ENCODE peak calls at places on chromosomes 3 and 15, in five cellular contexts. M is CD4-positive, CD25-positive, alpha-beta regulatory T cell; X is uterus; A is transverse colon; V is H1. W is an unnamed sample.

GRCh38 chr3:112776836-112777235 is 69.8 kb downstream of the CD200R1L start:
- DNase-seq in M (no peak), X (no peak), A (no peak), V (no peak), W (no peak)

GRCh38 chr3:127748754-127749327 is 73.5 kb downstream of the MGLL start:
- DNase-seq in M (no peak), X (no peak), A (no peak), V (no peak), W (peak; percentile 63)

GRCh38 chr15:78822514-78822913 is 11.2 kb upstream of the ADAMTS7 start:
- DNase-seq in M (no peak), X (no peak), A (no peak), V (no peak), W (no peak)

GRCh38 chr3:188380722-188381121 is 226.8 kb downstream of the LPP start:
- DNase-seq in M (no peak), X (no peak), A (no peak), V (no peak), W (no peak)

GRCh38 chr3:188635258-188636038 is 481.5 kb downstream of the LPP start:
- DNase-seq in M (no peak), X (no peak), A (no peak), V (no peak), W (no peak)

GRCh38 chr15:48777645-48778337 is 33.1 kb downstream of the CEP152 start:
- DNase-seq in M (no peak), X (no peak), A (no peak), V (no peak), W (no peak)

GRCh38 chr15:58684751-58685150 is 64.8 kb downstream of the ADAM10 start:
- DNase-seq in M (no peak), X (no peak), A (no peak), V (no peak), W (no peak)

GRCh38 chr3:197613187-197613586 is 57.4 kb upstream of the BDH1 start:
- DNase-seq in M (peak; percentile 77), X (no peak), A (no peak), V (no peak), W (no peak)

GRCh38 chr3:58198804-58199203 is 12.0 kb downstream of the DNASE1L3 start:
- DNase-seq in M (no peak), X (no peak), A (no peak), V (no peak), W (no peak)

GRCh38 chr3:79052054-79052681 is 715.6 kb downstream of the ROBO1 start:
- DNase-seq in M (no peak), X (no peak), A (no peak), V (peak; percentile 56), W (no peak)

GRCh38 chr15:49852756-49853155 is 231.9 kb downstream of the DTWD1 start:
- DNase-seq in M (no peak), X (no peak), A (no peak), V (no peak), W (no peak)

GRCh38 chr3:85862893-85863455 is 904.2 kb downstream of the CADM2 start:
- DNase-seq in M (no peak), X (no peak), A (no peak), V (no peak), W (no peak)

GRCh38 chr3:79392479-79392878 is 375.3 kb downstream of the ROBO1 start:
- DNase-seq in M (no peak), X (no peak), A (no peak), V (no peak), W (no peak)

GRCh38 chr15:41561777-41562145 is 2.7 kb downstream of the TYRO3 start:
- DNase-seq in M (no peak), X (peak; percentile 86), A (peak; percentile 24), V (peak; percentile 63), W (no peak)

GRCh38 chr3:193499152-193499551 is 55.5 kb downstream of the ATP13A4 start:
- DNase-seq in M (no peak), X (no peak), A (no peak), V (no peak), W (no peak)

GRCh38 chr3:120526011-120526870 is 69.9 kb upstream of the NDUFB4 start:
- DNase-seq in M (no peak), X (no peak), A (no peak), V (no peak), W (no peak)

GRCh38 chr3:76097588-76097975 is 312.2 kb upstream of the ZNF717 start:
- DNase-seq in M (no peak), X (no peak), A (no peak), V (no peak), W (no peak)

GRCh38 chr3:136334209-136334608 is 84.1 kb downstream of the PCCB start:
- DNase-seq in M (no peak), X (no peak), A (no peak), V (no peak), W (no peak)
- H3K36me3 ChIP-seq in M (peaks cover 41% of the 10 kb centered on the region), X (no peaks in the 10 kb centered on the region), A (peaks cover 5% of the 10 kb centered on the region), V (peaks cover 5% of the 10 kb centered on the region), W (peaks cover 45% of the 10 kb centered on the region)

GRCh38 chr3:139477710-139478640 is 1.7 kb upstream of the RBP2 start:
- DNase-seq in M (no peak), X (peak; percentile 26), A (peak; percentile 28), V (peak; percentile 26), W (no peak)

GRCh38 chr3:139482206-139482605 is 5.9 kb upstream of the RBP2 start:
- DNase-seq in M (no peak), X (no peak), A (no peak), V (no peak), W (no peak)

GRCh38 chr3:139481116-139481515 is 4.8 kb upstream of the RBP2 start:
- DNase-seq in M (no peak), X (no peak), A (no peak), V (no peak), W (no peak)

GRCh38 chr3:139476348-139476747 is at the start of gene RBP2:
- DNase-seq in M (no peak), X (no peak), A (no peak), V (no peak), W (no peak)

GRCh38 chr3:139480585-139480984 is 4.3 kb upstream of the RBP2 start:
- DNase-seq in M (no peak), X (no peak), A (no peak), V (peak; percentile 47), W (no peak)
- H3K36me3 ChIP-seq in M (no peaks in the 10 kb centered on the region), X (no peaks in the 10 kb centered on the region), A (no peaks in the 10 kb centered on the region), V (no peaks in the 10 kb centered on the region), W (no peaks in the 10 kb centered on the region)

GRCh38 chr3:130997291-130997690 is 29.3 kb downstream of the ASTE1 start:
- DNase-seq in M (no peak), X (no peak), A (no peak), V (no peak), W (no peak)
- H3K36me3 ChIP-seq in M (peaks cover 50% of the 10 kb centered on the region), X (peaks cover 3% of the 10 kb centered on the region), A (peaks cover 34% of the 10 kb centered on the region), V (peaks cover 12% of the 10 kb centered on the region), W (peaks cover 61% of the 10 kb centered on the region)

DNA sequence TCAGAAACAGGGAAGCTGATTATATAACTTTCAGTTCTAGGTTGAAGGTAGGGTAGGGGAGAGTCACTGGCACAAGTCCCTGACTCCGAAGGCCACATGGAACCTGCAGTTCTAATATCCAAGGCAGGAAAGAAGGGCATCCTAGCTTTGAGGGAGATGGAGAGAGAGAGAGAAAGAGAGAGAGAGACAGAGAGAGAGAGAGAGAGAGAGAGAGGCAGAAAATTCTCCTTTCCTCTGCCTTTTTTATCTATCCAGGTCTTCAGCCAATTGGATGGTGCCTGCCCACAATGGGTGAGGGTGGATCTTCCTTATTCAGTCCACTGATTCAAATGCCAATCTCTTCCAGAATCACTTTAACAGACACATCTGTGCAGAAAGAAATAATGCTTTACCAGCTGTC is 35.7 kb upstream of the TMEM45A start:
- DNase-seq in M (no peak), X (no peak), A (no peak), V (no peak), W (no peak)
- H3K36me3 ChIP-seq in M (no peaks in the 10 kb centered on the region), X (no peaks in the 10 kb centered on the region), A (no peaks in the 10 kb centered on the region), V (no peaks in the 10 kb centered on the region), W (no peaks in the 10 kb centered on the region)

DNA sequence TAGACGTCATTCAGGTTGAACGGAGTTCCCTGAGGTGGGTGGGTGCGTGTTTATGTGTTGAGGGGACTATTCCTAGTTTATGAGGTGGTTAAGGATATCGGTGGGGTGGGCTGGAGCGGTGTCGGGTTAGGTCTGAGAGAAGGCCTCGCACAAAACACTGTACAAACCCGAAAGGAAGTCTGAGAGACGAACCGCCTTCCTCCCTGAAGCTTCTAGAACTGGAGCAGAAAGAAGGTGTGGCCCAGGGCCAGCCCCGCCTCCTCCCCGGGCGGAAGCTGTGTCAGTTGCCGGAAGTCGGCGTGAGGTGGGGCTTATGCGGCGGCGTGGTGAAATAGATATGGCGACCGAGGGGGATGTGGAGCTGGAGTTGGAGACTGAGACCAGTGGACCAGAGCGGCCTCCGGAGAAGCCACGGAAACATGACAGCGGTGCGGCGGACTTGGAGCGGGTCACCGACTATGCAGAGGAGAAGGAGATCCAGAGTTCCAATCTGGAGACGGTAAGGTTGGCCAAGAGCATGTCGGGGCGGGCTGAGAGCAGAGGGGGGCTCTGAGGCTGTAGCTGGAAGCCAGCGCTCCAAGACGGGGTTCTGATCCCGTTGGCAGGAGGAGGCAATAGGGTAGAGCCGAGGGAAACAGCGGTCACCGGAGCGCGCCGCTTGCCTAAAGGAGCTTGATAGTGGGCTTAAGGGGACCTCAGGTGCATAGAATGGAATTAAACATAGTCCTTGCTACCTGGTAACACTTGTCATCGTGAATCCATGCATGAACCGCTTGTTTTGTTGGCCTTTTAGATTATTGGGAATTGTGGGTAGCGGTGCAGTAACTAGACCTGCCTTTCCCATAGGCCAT is at the start of gene HYPK:
- DNase-seq in M (peak; percentile 91), X (peak; percentile 93), A (peak; percentile 95), V (peak; percentile 88), W (peak; percentile 98)
- H3K36me3 ChIP-seq in M (peaks cover 47% of the 10 kb centered on the region), X (no peaks in the 10 kb centered on the region), A (peaks cover 21% of the 10 kb centered on the region), V (peaks cover 18% of the 10 kb centered on the region), W (peaks cover 62% of the 10 kb centered on the region)

GRCh38 chr15:32732574-32733157 is 14.9 kb downstream of the GREM1 start:
- DNase-seq in M (no peak), X (no peak), A (no peak), V (no peak), W (no peak)
- H3K36me3 ChIP-seq in M (no peaks in the 10 kb centered on the region), X (no peaks in the 10 kb centered on the region), A (no peaks in the 10 kb centered on the region), V (no peaks in the 10 kb centered on the region), W (no peaks in the 10 kb centered on the region)

W was measured in suprapubic skin.